ENCODE peak calls at places on chromosomes 5 and 9, in nine cellular contexts. F is D721Med, U is lower leg skin, A is thoracic aorta, K is endothelial cell, O is mesothelial cell of epicardium, Z is psoas muscle, L is colonic mucosa, X is progenitor cell of endocrine pancreas. S is an unnamed sample.

GRCh38 chr5:32618962-32619361 is 33.6 kb downstream of the SUB1 start:
- DNase-seq in X (no peak), O (no peak), L (no peak), F (no peak), U (no peak), K (no peak), A (no peak), Z (no peak), S (no peak)

GRCh38 chr5:102229685-102230084 is 66.4 kb downstream of the SLCO4C1 start:
- DNase-seq in Z (no peak), F (no peak), A (no peak), X (no peak), U (no peak), O (no peak), K (no peak), L (no peak), S (no peak)

GRCh38 chr5:138942861-138943260 is 67.7 kb upstream of the LRRTM2 start:
- DNase-seq in A (no peak), K (no peak), U (no peak), L (no peak), F (no peak), O (no peak), Z (no peak), X (no peak), S (no peak)

GRCh38 chr5:106171132-106171531 is 1499.6 kb downstream of the EFNA5 start:
- DNase-seq in L (no peak), F (no peak), Z (no peak), X (no peak), U (no peak), O (no peak), A (no peak), K (no peak), S (no peak)

GRCh38 chr5:54742417-54742889 is 224.9 kb downstream of the SNX18 start:
- DNase-seq in U (no peak), X (no peak), K (peak), L (peak), F (no peak), O (no peak), Z (no peak), A (no peak), S (no peak)

GRCh38 chr5:6467591-6467990 is 18.9 kb downstream of the UBE2QL1 start:
- DNase-seq in X (no peak), A (no peak), F (no peak), L (no peak), Z (no peak), U (peak), K (no peak), O (no peak), S (no peak)

GRCh38 chr5:172801184-172801671 is 30.2 kb upstream of the DUSP1 start:
- DNase-seq in F (no peak), Z (no peak), A (peak), L (no peak), U (peak), X (no peak), O (no peak), K (no peak), S (no peak)

GRCh38 chr9:130451509-130452388 is 7.0 kb downstream of the ASS1 start:
- DNase-seq in F (no peak), A (peak), L (peak), U (peak), Z (peak), K (peak), O (peak), X (no peak), S (peak)

GRCh38 chr5:171418316-171418981 is 998 bp upstream of the FGF18 start:
- DNase-seq in A (peak), L (peak), U (peak), F (peak), X (peak), O (peak), Z (peak), K (peak), S (peak)

GRCh38 chr5:34487202-34487879 is 168.8 kb upstream of the RAI14 start:
- DNase-seq in F (no peak), O (no peak), A (no peak), U (no peak), X (no peak), K (no peak), Z (no peak), L (no peak), S (no peak)

GRCh38 chr9:130681769-130682489 is 11.7 kb upstream of the EXOSC2 start:
- DNase-seq in U (no peak), K (no peak), O (no peak), X (no peak), A (no peak), Z (no peak), L (peak), F (no peak), S (no peak)

GRCh38 chr5:13403351-13403750 is 541.1 kb downstream of the DNAH5 start:
- DNase-seq in Z (no peak), F (no peak), O (no peak), L (no peak), X (no peak), U (no peak), K (no peak), A (no peak), S (no peak)

GRCh38 chr9:98256632-98257218 is 1.3 kb upstream of the TBC1D2 start:
- DNase-seq in O (no peak), X (no peak), L (no peak), K (no peak), Z (no peak), U (no peak), A (no peak), F (no peak), S (no peak)

GRCh38 chr5:38467353-38468040 is 88.9 kb downstream of the LIFR start:
- DNase-seq in K (no peak), A (peak), O (no peak), L (no peak), X (no peak), Z (peak), F (no peak), U (peak), S (peak)

GRCh38 chr5:6716634-6717149 is 3.5 kb downstream of the TENT4A start:
- DNase-seq in O (no peak), Z (no peak), F (no peak), U (peak), X (no peak), K (no peak), A (no peak), L (peak), S (no peak)

GRCh38 chr9:97518909-97519307 is 17.4 kb downstream of the TMOD1 start:
- DNase-seq in X (no peak), F (no peak), U (no peak), O (no peak), A (no peak), Z (peak), K (no peak), L (peak), S (no peak)

GRCh38 chr9:114156658-114157421 is 1.5 kb downstream of the COL27A1 start:
- DNase-seq in K (peak), L (peak), O (peak), F (no peak), Z (peak), A (no peak), U (peak), X (peak), S (peak)

GRCh38 chr9:114804504-114804903 is 1.3 kb downstream of the TNFSF15 start:
- DNase-seq in U (no peak), F (no peak), Z (no peak), X (no peak), A (no peak), O (no peak), K (no peak), L (peak), S (no peak)

GRCh38 chr5:160496784-160497183 is 75.1 kb downstream of the PTTG1 start:
- DNase-seq in O (no peak), X (no peak), L (no peak), F (no peak), U (no peak), A (no peak), K (no peak), Z (no peak), S (no peak)

GRCh38 chr5:108101105-108101504 is 280.8 kb downstream of the FBXL17 start:
- DNase-seq in O (no peak), U (no peak), A (no peak), F (no peak), X (no peak), L (no peak), Z (no peak), K (no peak), S (no peak)

GRCh38 chr5:64229163-64229774 is 63.6 kb downstream of the RNF180 start:
- DNase-seq in K (no peak), F (peak), X (no peak), L (no peak), Z (no peak), A (no peak), U (no peak), O (no peak), S (no peak)

GRCh38 chr9:126625329-126626116 is 11.8 kb downstream of the LMX1B start:
- DNase-seq in Z (no peak), X (no peak), K (no peak), U (no peak), O (no peak), A (no peak), L (no peak), F (no peak), S (no peak)

GRCh38 chr5:65262590-65263189 is 219.0 kb downstream of the ADAMTS6 start:
- DNase-seq in F (no peak), L (no peak), K (no peak), A (no peak), Z (no peak), X (no peak), U (no peak), O (no peak), S (no peak)

GRCh38 chr5:161007879-161008278 is 155.9 kb upstream of the ATP10B start:
- DNase-seq in L (no peak), X (no peak), O (no peak), K (no peak), A (no peak), U (no peak), Z (no peak), F (no peak), S (no peak)

GRCh38 chr9:107491081-107492053 is 1.8 kb upstream of the KLF4 start:
- DNase-seq in X (no peak), F (no peak), A (no peak), K (peak), Z (peak), U (peak), L (peak), O (peak), S (no peak)

GRCh38 chr5:154344461-154344860 is 101.3 kb upstream of the SAP30L start:
- DNase-seq in K (no peak), Z (no peak), O (no peak), U (peak), L (no peak), F (no peak), A (no peak), X (no peak), S (no peak)

GRCh38 chr5:154341620-154342019 is 104.2 kb upstream of the SAP30L start:
- DNase-seq in U (peak), X (no peak), L (no peak), A (no peak), Z (no peak), F (no peak), K (no peak), O (no peak), S (no peak)

GRCh38 chr5:154345255-154345952 is 100.4 kb upstream of the SAP30L start:
- DNase-seq in F (no peak), L (no peak), Z (no peak), X (no peak), K (no peak), O (no peak), U (peak), A (no peak), S (no peak)

GRCh38 chr5:154342211-154342610 is 103.6 kb upstream of the SAP30L start:
- DNase-seq in K (no peak), O (no peak), U (peak), Z (no peak), X (no peak), F (no peak), L (no peak), A (no peak), S (no peak)

DNA sequence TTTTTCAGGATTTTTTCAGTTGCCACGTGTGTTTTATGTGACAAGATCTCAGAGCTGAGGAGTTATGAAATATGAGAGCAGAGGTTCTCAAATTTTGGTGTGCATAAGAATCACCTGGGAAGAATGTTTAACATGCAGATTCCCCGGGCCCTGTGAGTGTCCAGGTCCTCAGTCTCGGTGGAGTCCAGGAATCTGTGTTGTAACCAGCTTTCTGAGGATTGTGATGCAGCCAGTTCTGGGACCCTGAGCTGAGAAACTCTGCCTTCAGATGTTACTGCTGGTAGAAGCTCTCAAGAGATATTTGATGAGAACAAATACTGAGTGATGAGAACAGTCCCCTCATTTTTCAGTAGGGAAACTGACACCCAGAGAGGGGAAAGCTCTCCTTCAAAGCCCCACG is 102.8 kb upstream of the SAP30L start:
- DNase-seq in F (no peak), O (no peak), Z (no peak), A (no peak), L (no peak), X (no peak), U (peak), K (no peak), S (no peak)
- TF ChIP-seq CTCF in F (no peak), O (no peak), Z (no peak), A (no peak), L (no peak), X (no peak), U (no peak), K (no peak), S (no peak)

GRCh38 chr9:696332-697090 is 145.0 kb upstream of the DMRT1 start:
- DNase-seq in Z (no peak), A (no peak), U (no peak), L (no peak), K (no peak), O (no peak), X (no peak), F (no peak), S (no peak)
- TF ChIP-seq CTCF in Z (peak), A (peak), U (no peak), L (no peak), K (no peak), O (no peak), X (no peak), F (no peak), S (peak)

DNA sequence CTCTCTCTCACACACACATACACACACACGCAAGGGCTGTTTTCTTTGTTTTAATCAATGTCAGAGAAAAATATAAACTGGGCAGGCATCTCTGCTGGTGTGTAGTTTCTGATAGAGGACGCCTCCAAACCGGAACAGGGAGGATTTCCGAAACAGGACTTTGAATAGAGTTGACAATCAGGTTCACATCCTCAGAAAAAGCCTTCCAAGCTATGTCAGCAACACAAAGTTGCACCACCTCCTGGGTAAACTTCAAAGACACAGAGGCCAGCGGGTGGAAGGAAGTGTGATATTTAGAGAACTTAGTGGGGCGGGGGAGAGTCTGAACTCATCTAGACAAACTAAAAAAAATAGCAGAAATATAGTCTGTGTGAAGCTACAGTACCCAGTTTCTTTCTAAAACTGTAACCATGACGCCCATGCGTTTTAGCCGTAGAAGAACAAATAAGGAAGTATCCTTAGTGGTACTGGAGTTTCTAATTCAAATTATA is 1.2 kb downstream of the ST8SIA4 start:
- DNase-seq in F (no peak), O (no peak), L (peak), U (no peak), K (peak), A (no peak), Z (no peak), X (no peak), S (no peak)
- TF ChIP-seq CTCF in F (no peak), O (no peak), L (no peak), U (no peak), K (no peak), A (no peak), Z (no peak), X (no peak), S (no peak)

GRCh38 chr5:127216143-127216542 is 74.5 kb upstream of the MEGF10 start:
- DNase-seq in O (no peak), X (no peak), A (no peak), U (no peak), K (no peak), L (no peak), F (no peak), Z (no peak), S (no peak)

GRCh38 chr5:127213231-127213630 is 77.4 kb upstream of the MEGF10 start:
- DNase-seq in A (no peak), O (no peak), L (no peak), Z (no peak), U (no peak), K (no peak), X (no peak), F (no peak), S (no peak)

DNA sequence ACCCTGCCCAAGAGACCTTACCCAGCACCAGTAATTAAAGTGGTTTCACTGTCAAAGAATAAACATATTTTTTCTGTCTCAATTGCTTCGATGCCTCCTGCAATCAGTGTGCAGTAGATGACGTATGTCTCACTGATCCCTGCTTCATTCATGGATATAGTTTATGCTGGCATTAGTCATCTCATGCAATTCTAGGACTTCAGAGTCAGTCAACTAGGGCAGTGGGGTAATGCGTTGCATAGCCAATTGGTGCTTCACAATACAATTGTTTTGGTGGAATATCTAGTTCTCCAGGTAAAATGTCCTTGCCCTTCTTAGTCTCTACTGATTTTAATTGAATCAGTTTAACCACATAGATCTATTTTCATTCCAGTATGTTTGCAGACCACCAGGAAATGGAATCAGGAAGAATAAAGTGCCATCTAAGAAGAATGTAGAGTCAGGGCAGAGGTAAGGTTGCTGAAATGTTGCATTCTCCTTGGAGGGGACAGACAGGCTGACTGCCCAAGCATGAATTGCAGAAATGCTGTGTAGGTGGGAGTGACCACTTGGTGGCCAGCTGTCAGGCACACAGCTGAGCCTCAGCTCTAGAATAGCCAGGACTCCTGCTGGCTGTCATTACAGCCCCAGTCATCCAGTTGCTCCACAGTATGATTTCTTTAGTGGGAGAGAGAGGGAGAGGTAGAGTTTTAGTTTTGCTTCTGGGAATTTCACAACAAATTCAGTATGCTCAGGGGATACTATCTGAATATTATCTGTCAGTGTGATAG is 73.5 kb upstream of the MEGF10 start:
- DNase-seq in Z (no peak), L (no peak), X (no peak), U (no peak), F (no peak), K (no peak), A (no peak), O (no peak), S (no peak)
- TF ChIP-seq CTCF in Z (no peak), L (no peak), X (peak), U (no peak), F (no peak), K (no peak), A (no peak), O (no peak), S (peak)

GRCh38 chr5:104739503-104739902 is 1176.9 kb upstream of the NUDT12 start:
- DNase-seq in A (no peak), O (no peak), U (no peak), Z (no peak), X (no peak), K (no peak), F (no peak), L (no peak), S (no peak)

GRCh38 chr5:104739905-104740304 is 1177.3 kb upstream of the NUDT12 start:
- DNase-seq in A (no peak), K (no peak), Z (no peak), X (no peak), O (no peak), L (no peak), F (no peak), U (no peak), S (no peak)

GRCh38 chr5:104733063-104733719 is 1170.6 kb upstream of the NUDT12 start:
- DNase-seq in K (no peak), Z (no peak), A (no peak), L (no peak), F (no peak), O (no peak), X (no peak), U (no peak), S (no peak)

GRCh38 chr5:104734046-104734445 is 1171.5 kb upstream of the NUDT12 start:
- DNase-seq in L (no peak), K (no peak), X (no peak), Z (no peak), U (no peak), F (no peak), O (no peak), A (no peak), S (no peak)
- TF ChIP-seq CTCF in L (no peak), K (no peak), X (peak), Z (no peak), U (no peak), F (no peak), O (no peak), A (no peak), S (no peak)

S was measured in osteocyte.